ENCODE peak calls at places on chromosomes 13 and 19, in five cellular contexts. U, S, N, O and P are unnamed samples.

GRCh38 chr19:41264581-41265375 is 606 bp downstream of the HNRNPUL1 start:
- DNase-seq in U (no peak), S (peak; percentile 50), N (peak; percentile 35), O (no peak), P (no peak)

GRCh38 chr13:34372581-34372980 is 554.6 kb downstream of the RFC3 start:
- DNase-seq in U (no peak), S (no peak), N (peak; percentile 55), O (no peak), P (peak; percentile 87)

GRCh38 chr19:41928221-41928683 is at the start of gene ERFL:
- DNase-seq in U (no peak), S (no peak), N (no peak), O (no peak), P (no peak)

GRCh38 chr19:44626067-44626624 is 12.8 kb downstream of the IGSF23 start:
- DNase-seq in U (peak; percentile 97), S (peak; percentile 79), N (peak; percentile 98), O (no peak), P (no peak)

GRCh38 chr13:105611424-105611823 is 924.0 kb downstream of the EFNB2 start:
- DNase-seq in U (peak; percentile 4), S (no peak), N (peak; percentile 94), O (no peak), P (no peak)

GRCh38 chr19:7355871-7356270 is 7.1 kb downstream of the ARHGEF18 start:
- DNase-seq in U (no peak), S (no peak), N (no peak), O (no peak), P (no peak)

GRCh38 chr13:73656863-73657262 is 477.3 kb downstream of the KLF12 start:
- DNase-seq in U (no peak), S (no peak), N (peak; percentile 57), O (no peak), P (no peak)

GRCh38 chr13:50745542-50745941 is 98.0 kb downstream of the DLEU7 start:
- DNase-seq in U (no peak), S (no peak), N (no peak), O (no peak), P (no peak)

GRCh38 chr13:87877477-87877876 is 206.3 kb downstream of the SLITRK5 start:
- DNase-seq in U (no peak), S (no peak), N (no peak), O (no peak), P (no peak)

GRCh38 chr13:100131863-100132574 is 43.1 kb downstream of the PCCA start:
- DNase-seq in U (peak; percentile 23), S (no peak), N (peak; percentile 96), O (no peak), P (no peak)

GRCh38 chr19:16739546-16739945 is 19.9 kb downstream of the NWD1 start:
- DNase-seq in U (no peak), S (no peak), N (no peak), O (no peak), P (no peak)

GRCh38 chr13:45873491-45874360 is 22.2 kb upstream of the SIAH3 start:
- DNase-seq in U (no peak), S (no peak), N (peak; percentile 42), O (no peak), P (peak; percentile 47)

GRCh38 chr13:91922969-91923592 is 524.7 kb downstream of the GPC5 start:
- DNase-seq in U (no peak), S (no peak), N (no peak), O (no peak), P (no peak)

GRCh38 chr19:55440411-55441105 is 2.5 kb downstream of the SHISA7 start:
- DNase-seq in U (no peak), S (no peak), N (no peak), O (no peak), P (no peak)

GRCh38 chr13:25906211-25906661 is 145.6 kb downstream of the SHISA2 start:
- DNase-seq in U (no peak), S (no peak), N (no peak), O (no peak), P (no peak)

GRCh38 chr13:73040479-73040878 is 18.3 kb upstream of the KLF5 start:
- DNase-seq in U (no peak), S (no peak), N (no peak), O (no peak), P (no peak)

DNA sequence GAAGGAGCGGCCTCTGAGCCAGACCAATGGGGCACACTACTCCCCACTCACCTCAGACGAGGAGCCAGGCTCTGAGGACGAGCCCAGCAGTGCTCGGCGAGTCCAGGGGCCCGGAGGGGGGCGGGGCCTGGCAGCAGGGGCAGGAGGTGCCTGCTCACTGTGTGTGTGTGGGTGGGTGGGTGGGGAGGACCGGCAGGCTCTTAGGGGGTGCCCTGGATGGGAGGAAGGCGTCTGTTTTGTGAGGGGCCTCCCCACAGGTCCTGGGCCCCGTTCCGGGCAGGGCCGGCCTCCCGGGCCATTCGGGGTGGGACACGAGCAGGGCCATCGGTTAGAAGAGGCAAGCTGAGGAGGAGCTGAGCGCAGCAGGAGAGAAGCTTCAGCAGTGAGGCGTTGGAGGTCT is 12.7 kb downstream of the PLEKHJ1 start:
- DNase-seq in U (no peak), S (no peak), N (no peak), O (no peak), P (no peak)
- H3K27ac ChIP-seq in U (no peak overlapping the region), S (no peak overlapping the region), N (no peak overlapping the region), O (no peak overlapping the region), P (no peak overlapping the region)

DNA sequence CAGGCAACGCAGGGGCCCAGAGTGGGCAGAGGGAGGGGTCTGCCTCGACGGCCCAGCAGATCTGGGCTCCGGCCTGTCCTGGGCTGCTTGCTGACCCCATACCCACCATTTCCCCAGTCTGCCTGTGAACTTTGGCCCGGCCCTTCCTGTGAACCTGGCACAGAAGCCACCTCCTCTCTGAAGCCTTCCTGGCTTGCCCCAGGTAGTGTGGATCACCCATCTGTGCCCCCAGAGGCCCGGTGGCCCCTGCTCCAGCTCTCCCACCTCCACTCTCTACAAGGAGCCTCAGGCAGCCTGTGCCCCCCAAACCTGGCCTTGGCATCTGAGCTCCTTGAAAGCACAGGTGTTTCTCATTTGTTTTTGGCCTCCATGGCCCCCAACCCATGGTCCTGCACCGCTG is 15.7 kb downstream of the PLEKHF1 start:
- DNase-seq in U (no peak), S (no peak), N (no peak), O (no peak), P (no peak)
- H3K27ac ChIP-seq in U (no peak overlapping the region), S (no peak overlapping the region), N (no peak overlapping the region), O (no peak overlapping the region), P (peak overlapping the region; percentile 84)

GRCh38 chr19:18145391-18145999 is 7.5 kb upstream of the PIK3R2 start:
- DNase-seq in U (no peak), S (no peak), N (no peak), O (no peak), P (no peak)
- H3K27ac ChIP-seq in U (no peak overlapping the region), S (no peak overlapping the region), N (no peak overlapping the region), O (no peak overlapping the region), P (no peak overlapping the region)

GRCh38 chr13:48393030-48393697 is 19.7 kb downstream of the LPAR6 start:
- DNase-seq in U (no peak), S (no peak), N (no peak), O (no peak), P (no peak)

GRCh38 chr13:48398450-48399095 is 14.3 kb downstream of the LPAR6 start:
- DNase-seq in U (no peak), S (no peak), N (peak; percentile 30), O (no peak), P (no peak)

GRCh38 chr13:48397744-48398143 is 15.2 kb downstream of the LPAR6 start:
- DNase-seq in U (no peak), S (no peak), N (no peak), O (no peak), P (no peak)

GRCh38 chr13:48391257-48391656 is 21.7 kb downstream of the LPAR6 start:
- DNase-seq in U (no peak), S (no peak), N (no peak), O (no peak), P (no peak)

DNA sequence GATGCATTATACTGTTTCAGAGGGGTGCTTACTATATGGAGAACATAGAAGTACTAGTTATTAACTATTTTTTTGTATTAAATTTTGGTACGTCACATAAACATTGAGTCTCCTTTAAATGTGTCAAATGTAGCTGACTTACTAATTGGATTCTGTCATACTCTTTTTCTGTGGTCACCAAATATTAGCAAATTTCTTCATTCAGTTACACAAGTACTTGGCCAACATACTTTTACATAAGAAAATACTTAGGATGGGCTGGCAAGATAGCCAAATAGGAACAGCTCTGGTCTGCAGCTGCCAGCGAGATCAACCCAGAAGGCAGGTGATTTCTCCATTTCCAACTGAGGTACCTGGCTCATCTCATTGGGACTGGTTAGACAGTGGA is 19.2 kb downstream of the LPAR6 start:
- DNase-seq in U (no peak), S (no peak), N (no peak), O (no peak), P (no peak)
- H3K27ac ChIP-seq in U (no peak overlapping the region), S (no peak overlapping the region), N (no peak overlapping the region), O (no peak overlapping the region), P (no peak overlapping the region)

GRCh38 chr13:40185393-40185792 is 481.0 kb downstream of the FOXO1 start:
- DNase-seq in U (no peak), S (no peak), N (no peak), O (no peak), P (no peak)

GRCh38 chr13:40186636-40187323 is 479.7 kb downstream of the FOXO1 start:
- DNase-seq in U (no peak), S (no peak), N (no peak), O (no peak), P (no peak)

GRCh38 chr13:40187324-40187795 is 479.1 kb downstream of the FOXO1 start:
- DNase-seq in U (no peak), S (no peak), N (no peak), O (no peak), P (no peak)

GRCh38 chr13:40187836-40188591 is 478.4 kb downstream of the FOXO1 start:
- DNase-seq in U (no peak), S (no peak), N (peak; percentile 12), O (no peak), P (no peak)

DNA sequence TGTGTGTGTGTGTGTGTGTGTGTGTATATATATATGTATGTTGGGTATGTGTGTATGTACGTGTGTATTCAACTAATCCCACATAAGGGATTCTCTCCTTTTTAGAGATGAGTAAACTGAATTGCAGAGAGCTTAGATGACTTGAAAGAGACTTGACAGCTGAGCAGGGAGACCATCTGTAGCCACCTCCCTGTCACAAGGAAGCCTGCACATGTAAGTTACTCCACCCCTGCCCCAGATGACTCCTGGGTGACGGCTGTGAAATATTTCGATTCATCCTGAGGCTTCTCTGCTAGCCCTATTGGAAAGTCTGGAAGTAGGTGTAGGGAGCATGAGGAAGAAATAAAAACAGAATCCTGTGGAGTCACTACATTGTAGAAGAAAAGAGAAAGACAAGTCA is 480.4 kb downstream of the FOXO1 start:
- DNase-seq in U (no peak), S (no peak), N (no peak), O (no peak), P (no peak)
- H3K27ac ChIP-seq in U (no peak overlapping the region), S (no peak overlapping the region), N (no peak overlapping the region), O (no peak overlapping the region), P (no peak overlapping the region)

GRCh38 chr13:112741835-112742570 is 52.2 kb downstream of the ATP11A start:
- DNase-seq in U (no peak), S (no peak), N (no peak), O (no peak), P (no peak)

GRCh38 chr13:112741185-112741755 is 51.4 kb downstream of the ATP11A start:
- DNase-seq in U (no peak), S (no peak), N (no peak), O (no peak), P (no peak)

GRCh38 chr13:112742583-112742982 is 52.7 kb downstream of the ATP11A start:
- DNase-seq in U (no peak), S (no peak), N (no peak), O (no peak), P (no peak)

GRCh38 chr13:112738606-112739005 is 48.8 kb downstream of the ATP11A start:
- DNase-seq in U (no peak), S (no peak), N (no peak), O (no peak), P (no peak)

GRCh38 chr13:112740502-112741131 is 50.8 kb downstream of the ATP11A start:
- DNase-seq in U (peak; percentile 86), S (peak; percentile 56), N (peak; percentile 56), O (no peak), P (no peak)
- H3K27ac ChIP-seq in U (peak overlapping the region; percentile 97), S (peak overlapping the region; percentile 62), N (peak overlapping the region; percentile 90), O (no peak overlapping the region), P (peak overlapping the region; percentile 38)